ENCODE peak calls at places on chromosomes 13 and 19, in five cellular contexts. K is iris pigment epithelial cell; I is cardiac fibroblast; Y is esophagus muscularis mucosa; A is stimulated activated CD8-positive, alpha-beta memory T cell treated with anti-CD3 and anti-CD28 coated beads, Interleukin-2, amount 100 ng/mL, for 1 hour. P is an unnamed sample.

GRCh38 chr19:49712397-49712859 is 21.5 kb downstream of the CPT1C start:
- DNase-seq in K (peak; percentile 66), A (no peak), I (peak; percentile 81), Y (no peak), P (no peak)

GRCh38 chr19:51511353-51511752 is 9.8 kb upstream of the SIGLEC12 start:
- DNase-seq in A (no peak), I (peak; percentile 7), K (peak; percentile 4), Y (peak; percentile 91), P (peak; percentile 25)

GRCh38 chr13:109764474-109765292 is 21.7 kb downstream of the IRS2 start:
- DNase-seq in A (no peak), K (no peak), Y (peak; percentile 90), I (no peak), P (no peak)

GRCh38 chr19:55454787-55455243 is 6.6 kb downstream of the ISOC2 start:
- DNase-seq in A (no peak), I (peak; percentile 50), Y (no peak), K (peak; percentile 45), P (peak; percentile 78)

GRCh38 chr19:46700704-46701103 is 16.2 kb downstream of the PRKD2 start:
- DNase-seq in Y (no peak), A (no peak), I (no peak), K (no peak), P (no peak)

GRCh38 chr13:96898212-96898611 is 96.1 kb downstream of the OXGR1 start:
- DNase-seq in K (peak; percentile 83), A (no peak), I (peak; percentile 13), Y (no peak), P (no peak)

GRCh38 chr13:74886496-74886895 is 595.5 kb downstream of the TBC1D4 start:
- DNase-seq in Y (no peak), K (peak; percentile 67), I (peak; percentile 43), A (no peak), P (no peak)

GRCh38 chr13:110944121-110944967 is 29.5 kb upstream of the ANKRD10 start:
- DNase-seq in Y (no peak), K (peak; percentile 75), I (peak; percentile 84), A (no peak), P (peak; percentile 64)

GRCh38 chr13:40383132-40383531 is 283.3 kb downstream of the FOXO1 start:
- DNase-seq in I (no peak), A (no peak), K (no peak), Y (no peak), P (no peak)

GRCh38 chr19:16363133-16363851 is 38.7 kb downstream of the KLF2 start:
- DNase-seq in Y (no peak), A (no peak), K (no peak), I (no peak), P (no peak)

GRCh38 chr19:52200044-52200443 is 10.2 kb downstream of the PPP2R1A start:
- DNase-seq in A (no peak), K (peak; percentile 87), Y (no peak), I (peak; percentile 81), P (no peak)

GRCh38 chr13:66296875-66297274 is 933.3 kb downstream of the PCDH9 start:
- DNase-seq in Y (no peak), K (no peak), A (no peak), I (no peak), P (no peak)

GRCh38 chr13:74200081-74200480 is 65.9 kb upstream of the KLF12 start:
- DNase-seq in K (peak; percentile 52), Y (no peak), I (no peak), A (no peak), P (no peak)

GRCh38 chr19:17424743-17425365 is 5.0 kb downstream of the MVB12A start:
- DNase-seq in A (no peak), I (peak; percentile 64), Y (no peak), K (peak; percentile 41), P (peak; percentile 70)

GRCh38 chr19:6423499-6424189 is 967 bp downstream of the KHSRP start:
- DNase-seq in K (peak; percentile 65), I (peak; percentile 63), Y (no peak), A (no peak), P (peak; percentile 75)

GRCh38 chr13:33441015-33441414 is 155.5 kb upstream of the STARD13 start:
- DNase-seq in Y (no peak), I (peak; percentile 38), A (no peak), K (peak; percentile 39), P (no peak)

GRCh38 chr19:29928831-29929230 is 13.2 kb upstream of the URI1 start:
- DNase-seq in A (no peak), I (no peak), K (no peak), Y (no peak), P (peak; percentile 55)

GRCh38 chr19:3324405-3324856 is 42.0 kb upstream of the NFIC start:
- DNase-seq in Y (no peak), K (no peak), I (peak; percentile 26), A (peak; percentile 40), P (peak; percentile 77)

GRCh38 chr19:7986321-7987083 is 18.9 kb downstream of the ELAVL1 start:
- DNase-seq in K (peak; percentile 79), I (peak; percentile 63), Y (no peak), A (no peak), P (no peak)

GRCh38 chr19:21321996-21322395 is 7.2 kb downstream of the ZNF708 start:
- DNase-seq in K (peak; percentile 5), I (peak; percentile 33), Y (no peak), A (no peak), P (no peak)

GRCh38 chr13:41159174-41159573 is 26.6 kb upstream of the KBTBD6 start:
- DNase-seq in Y (no peak), A (no peak), K (no peak), I (no peak), P (no peak)

GRCh38 chr19:40499320-40499719 is 32.5 kb downstream of the SPTBN4 start:
- DNase-seq in Y (no peak), A (no peak), K (no peak), I (no peak), P (no peak)

GRCh38 chr19:418761-419632 is 10.1 kb upstream of the C2CD4C start:
- DNase-seq in Y (no peak), K (no peak), A (no peak), I (no peak), P (no peak)

GRCh38 chr19:43652546-43652874 is 12.9 kb upstream of the CADM4 start:
- DNase-seq in Y (no peak), I (no peak), K (no peak), A (no peak), P (no peak)

GRCh38 chr13:51995677-51996551 is 15.3 kb downstream of the ATP7B start:
- DNase-seq in A (no peak), Y (no peak), I (peak; percentile 85), K (no peak), P (no peak)

GRCh38 chr19:46861691-46862503 is 1.1 kb downstream of the ARHGAP35 start:
- DNase-seq in A (no peak), K (peak; percentile 32), Y (no peak), I (peak; percentile 28), P (no peak)

GRCh38 chr13:76884167-76884566 is 2.0 kb downstream of the KCTD12 start:
- DNase-seq in A (no peak), K (peak; percentile 76), Y (no peak), I (peak; percentile 72), P (no peak)

GRCh38 chr13:107873908-107874307 is 341.4 kb downstream of the LIG4 start:
- DNase-seq in Y (no peak), I (peak; percentile 20), A (no peak), K (no peak), P (no peak)

GRCh38 chr13:27339299-27339698 is 68.7 kb downstream of the RASL11A start:
- DNase-seq in I (peak; percentile 52), A (no peak), Y (no peak), K (peak; percentile 49), P (peak; percentile 38)

GRCh38 chr13:104936304-104936703 is 1599.2 kb downstream of the EFNB2 start:
- DNase-seq in I (no peak), A (no peak), K (no peak), Y (no peak), P (no peak)

GRCh38 chr19:48798937-48799336 is 11.9 kb downstream of the BCAT2 start:
- DNase-seq in A (no peak), Y (no peak), K (peak; percentile 46), I (no peak), P (peak; percentile 17)

P was measured in GM20000.